ENCODE peak calls at places on chromosomes 2 and 18, in five cellular contexts. E is H1; V is GM23248; B is gastrocnemius medialis; S is CD8-positive, alpha-beta memory T cell. T is an unnamed sample. For H3K27me3, the result is how much of the 10 kb centered on the place peaks cover.

GRCh38 chr2:170434900-170435640 is 257.1 kb downstream of the MYO3B start:
- DNase-seq in V (no peak), E (no peak), S (peak), B (no peak), T (no peak)

GRCh38 chr2:69955029-69955428 is 6.4 kb downstream of the ASPRV1 start:
- DNase-seq in E (no peak), S (no peak), V (peak), B (no peak), T (peak)

GRCh38 chr2:12286347-12286746 is 430.4 kb upstream of the TRIB2 start:
- DNase-seq in B (no peak), E (no peak), S (no peak), V (no peak), T (no peak)

GRCh38 chr18:52326001-52326400 is 14.0 kb upstream of the DCC start:
- DNase-seq in S (no peak), E (no peak), B (no peak), V (no peak), T (no peak)

GRCh38 chr2:96025107-96025492 is 9.6 kb downstream of the GPAT2 start:
- DNase-seq in B (no peak), V (no peak), E (no peak), S (no peak), T (no peak)

GRCh38 chr18:59612461-59612860 is 84.8 kb downstream of the CCBE1 start:
- DNase-seq in E (no peak), V (peak), S (no peak), B (no peak), T (peak)

GRCh38 chr2:46493241-46493970 is 14.0 kb downstream of the TMEM247 start:
- DNase-seq in B (no peak), E (no peak), S (no peak), V (peak), T (no peak)

GRCh38 chr2:21067125-21067524 is 23.3 kb upstream of the APOB start:
- DNase-seq in V (no peak), S (no peak), E (no peak), B (no peak), T (no peak)

GRCh38 chr2:36770542-36771287 is 74.2 kb downstream of the VIT start:
- DNase-seq in B (no peak), V (peak), S (no peak), E (peak), T (peak)

GRCh38 chr2:241932895-241933174 is 63.3 kb downstream of the RTP5 start:
- DNase-seq in S (no peak), B (no peak), E (no peak), V (no peak), T (no peak)

GRCh38 chr2:44596537-44597320 is 235.0 kb downstream of the CAMKMT start:
- DNase-seq in B (no peak), E (no peak), V (no peak), S (no peak), T (no peak)

GRCh38 chr2:168573128-168573903 is 117.2 kb downstream of the CERS6 start:
- DNase-seq in V (peak), S (no peak), E (no peak), B (no peak), T (peak)

GRCh38 chr2:9658972-9659371 is 28.2 kb upstream of the YWHAQ start:
- DNase-seq in S (no peak), B (no peak), E (no peak), V (no peak), T (peak)

GRCh38 chr18:5894215-5894612 is 1.1 kb downstream of the TMEM200C start:
- DNase-seq in V (no peak), E (no peak), S (no peak), B (no peak), T (no peak)

GRCh38 chr18:5892772-5893431 is 2.4 kb downstream of the TMEM200C start:
- DNase-seq in E (no peak), B (no peak), V (no peak), S (no peak), T (no peak)

GRCh38 chr18:5891361-5892215 is 3.7 kb downstream of the TMEM200C start:
- DNase-seq in B (no peak), S (no peak), E (peak), V (no peak), T (no peak)

GRCh38 chr18:5890261-5890605 is 5.1 kb downstream of the TMEM200C start:
- DNase-seq in S (no peak), E (peak), B (no peak), V (no peak), T (no peak)

GRCh38 chr18:5890606-5891360 is 4.5 kb downstream of the TMEM200C start:
- DNase-seq in V (no peak), B (no peak), E (peak), S (no peak), T (no peak)
- H3K27me3 ChIP-seq in V (half or more), B (under half), E (under half), S (under half), T (under half)

GRCh38 chr2:30310955-30311354 is 79.6 kb downstream of the LBH start:
- DNase-seq in E (no peak), S (no peak), V (no peak), B (no peak), T (no peak)

GRCh38 chr2:30316408-30316807 is 85.1 kb downstream of the LBH start:
- DNase-seq in E (no peak), S (no peak), B (no peak), V (no peak), T (no peak)

GRCh38 chr2:30318987-30319782 is 87.9 kb downstream of the LBH start:
- DNase-seq in V (no peak), E (no peak), B (no peak), S (no peak), T (no peak)

GRCh38 chr2:30312916-30313315 is 81.6 kb downstream of the LBH start:
- DNase-seq in E (no peak), V (no peak), S (no peak), B (no peak), T (no peak)

DNA sequence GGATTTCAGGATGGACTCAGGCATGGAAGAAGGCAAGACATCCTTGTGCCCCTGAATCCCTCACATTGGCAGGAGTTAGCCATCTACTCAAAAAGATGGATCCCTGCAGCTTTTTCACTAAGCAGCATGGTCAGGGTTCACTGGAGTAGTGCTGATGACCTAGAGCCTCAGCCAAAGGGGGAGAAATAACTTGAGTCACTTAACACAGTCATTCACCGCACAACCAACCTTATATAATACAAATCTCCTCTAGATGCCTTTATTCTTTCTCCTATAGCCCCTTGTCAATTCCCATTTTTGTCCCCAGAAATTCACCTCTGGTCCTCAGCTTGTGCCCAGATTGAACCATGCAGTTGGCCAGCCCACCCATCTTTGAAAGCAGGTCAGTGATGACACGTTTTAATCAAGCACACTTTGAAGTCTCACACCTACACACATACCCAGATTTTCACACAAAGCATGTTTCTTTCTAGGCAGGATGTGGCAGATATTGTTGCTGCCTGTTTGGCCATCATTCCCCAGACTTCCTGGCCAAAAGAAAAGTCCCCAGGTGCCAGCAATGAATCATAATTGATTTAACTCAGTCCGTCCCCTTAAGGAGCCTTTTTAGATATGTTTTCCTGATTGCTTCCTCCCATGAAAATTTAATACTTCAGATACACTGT is 84.2 kb downstream of the LBH start:
- DNase-seq in B (no peak), E (no peak), V (no peak), S (peak), T (peak)
- H3K4me3 ChIP-seq in B (no peak), E (no peak), V (no peak), S (no peak), T (no peak)

GRCh38 chr18:57998461-57998860 is 45.6 kb upstream of the NEDD4L start:
- DNase-seq in B (no peak), S (no peak), E (no peak), V (peak), T (no peak)
- H3K27me3 ChIP-seq in B (under half), S (under half), E (under half), V (under half), T (under half)

GRCh38 chr2:148513425-148513824 is 131.1 kb upstream of the EPC2 start:
- DNase-seq in V (no peak), S (no peak), B (no peak), E (no peak), T (no peak)

GRCh38 chr2:148511883-148512282 is 132.7 kb upstream of the EPC2 start:
- DNase-seq in V (no peak), S (no peak), B (no peak), E (no peak), T (no peak)

GRCh38 chr2:148507970-148508369 is 136.6 kb upstream of the EPC2 start:
- DNase-seq in S (no peak), B (no peak), V (no peak), E (no peak), T (no peak)

GRCh38 chr2:148508878-148509702 is 135.5 kb upstream of the EPC2 start:
- DNase-seq in B (peak), V (peak), E (peak), S (peak), T (peak)

GRCh38 chr2:148509703-148510036 is 134.9 kb upstream of the EPC2 start:
- DNase-seq in B (no peak), E (no peak), V (no peak), S (no peak), T (no peak)
- H3K4me3 ChIP-seq in B (no peak), E (no peak), V (peak), S (no peak), T (no peak)

GRCh38 chr2:67658820-67659219 is 261.7 kb downstream of the ETAA1 start:
- DNase-seq in S (no peak), B (no peak), V (no peak), E (no peak), T (no peak)

GRCh38 chr2:67663776-67664175 is 266.6 kb downstream of the ETAA1 start:
- DNase-seq in B (no peak), E (no peak), V (no peak), S (no peak), T (no peak)

GRCh38 chr2:67660015-67660602 is 263.0 kb downstream of the ETAA1 start:
- DNase-seq in S (no peak), V (no peak), E (no peak), B (no peak), T (no peak)

GRCh38 chr2:67660871-67661270 is 263.7 kb downstream of the ETAA1 start:
- DNase-seq in S (no peak), V (peak), B (no peak), E (no peak), T (no peak)

DNA sequence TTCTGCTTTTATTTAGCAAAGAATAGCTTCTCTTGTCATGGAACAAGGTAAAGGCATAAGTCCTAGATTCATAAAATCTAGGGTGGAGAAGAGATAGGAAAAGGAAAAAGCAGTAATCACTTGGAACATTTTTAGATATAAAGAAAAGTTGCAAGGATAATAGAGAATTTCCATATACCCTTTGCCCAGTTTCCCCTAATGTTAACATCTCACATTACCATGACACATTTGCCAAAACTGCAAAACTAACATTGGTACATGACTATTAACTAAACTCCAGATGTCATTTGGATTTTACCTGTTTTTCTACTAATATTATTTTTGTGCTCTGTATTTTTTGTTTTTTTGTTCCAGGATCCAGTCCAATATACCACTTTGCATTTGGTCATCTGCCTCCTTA is 265.1 kb downstream of the ETAA1 start:
- DNase-seq in V (no peak), B (no peak), S (no peak), E (no peak), T (no peak)
- H3K27me3 ChIP-seq in V (under half), B (under half), S (under half), E (under half), T (under half)

DNA sequence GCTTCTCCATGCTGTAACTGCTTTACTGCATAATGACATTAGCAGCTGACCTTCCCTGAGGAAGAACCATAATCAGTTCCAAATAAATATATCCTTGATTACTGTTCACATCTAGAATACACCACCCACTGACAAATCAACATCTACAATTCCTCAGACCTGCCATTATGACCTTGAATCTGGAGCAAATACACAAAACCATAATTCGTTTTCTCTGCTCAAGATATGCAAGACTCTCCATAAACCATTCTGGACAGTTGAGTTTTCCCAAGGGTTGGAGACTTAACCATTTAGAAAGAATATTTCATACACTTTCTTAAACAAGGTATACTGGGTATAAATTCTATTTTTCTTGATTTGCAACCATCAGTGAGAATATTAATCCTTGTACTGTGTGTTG is 11.8 kb downstream of the C2orf76 start:
- DNase-seq in B (no peak), E (no peak), V (no peak), S (no peak), T (no peak)
- H3K4me3 ChIP-seq in B (no peak), E (no peak), V (no peak), S (no peak), T (no peak)

GRCh38 chr2:104853401-104853925 is 452 bp upstream of the POU3F3 start:
- DNase-seq in E (no peak), B (no peak), V (no peak), S (no peak), T (no peak)

GRCh38 chr2:104851236-104852160 is 2.4 kb upstream of the POU3F3 start:
- DNase-seq in B (no peak), V (no peak), E (no peak), S (no peak), T (no peak)

GRCh38 chr2:104850322-104851184 is 3.4 kb upstream of the POU3F3 start:
- DNase-seq in S (no peak), V (no peak), B (no peak), E (peak), T (no peak)

GRCh38 chr2:104853926-104854506 is at the start of gene POU3F3:
- DNase-seq in B (no peak), S (peak), E (peak), V (peak), T (peak)

GRCh38 chr2:104852161-104852689 is 1.7 kb upstream of the POU3F3 start:
- DNase-seq in S (no peak), V (peak), E (peak), B (no peak), T (no peak)
- H3K27me3 ChIP-seq in S (under half), V (half or more), E (half or more), B (half or more), T (half or more)

DNA sequence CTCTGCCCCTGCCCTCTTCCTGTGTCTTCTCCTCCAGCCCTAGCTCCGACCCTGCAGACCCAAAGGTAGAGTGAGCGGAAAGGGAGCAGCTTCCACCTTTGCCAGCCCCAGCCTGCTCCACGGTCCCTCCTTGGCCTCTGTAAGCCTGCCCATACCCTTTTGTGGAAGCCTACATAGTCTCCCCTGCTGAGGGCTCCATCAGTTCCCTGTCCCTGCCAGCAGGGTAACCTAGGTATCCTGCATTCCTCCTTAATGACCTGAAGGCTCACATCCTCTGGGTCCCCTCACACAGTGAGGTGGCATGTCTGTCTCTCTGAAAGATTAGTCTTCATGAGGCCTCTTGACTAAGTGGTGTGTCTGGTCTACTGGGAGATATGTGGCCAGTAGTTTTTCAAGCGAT is 20.5 kb upstream of the ACKR3 start:
- DNase-seq in B (no peak), S (no peak), V (no peak), E (no peak), T (no peak)
- H3K4me3 ChIP-seq in B (no peak), S (no peak), V (no peak), E (no peak), T (no peak)

GRCh38 chr2:161420406-161421025 is 4.4 kb downstream of the TBR1 start:
- DNase-seq in S (no peak), E (no peak), V (no peak), B (no peak), T (no peak)
- H3K27me3 ChIP-seq in S (half or more), E (half or more), V (half or more), B (half or more), T (under half)